ENCODE peak calls at places on chromosomes 11 and 22, in four cellular contexts. H is CD8-positive, alpha-beta T cell; A is IMR-90; G is endothelial cell of umbilical vein. T is an unnamed sample.

GRCh38 chr11:94103476-94103875 is 25.2 kb upstream of the PANX1 start:
- DNase-seq in H (no peak), G (no peak), A (no peak), T (no peak)

GRCh38 chr11:7688238-7688826 is 15.0 kb upstream of the CYB5R2 start:
- DNase-seq in G (peak), A (peak), H (no peak), T (no peak)

GRCh38 chr22:33923033-33923432 is 2.8 kb upstream of the LARGE1 start:
- DNase-seq in H (no peak), A (peak), G (no peak), T (no peak)

GRCh38 chr11:121757480-121758125 is 304.8 kb upstream of the SORL1-AS1 start:
- DNase-seq in H (no peak), G (peak), A (no peak), T (no peak)

GRCh38 chr11:119697882-119698281 is 31.1 kb downstream of the NECTIN1 start:
- DNase-seq in G (no peak), H (no peak), A (no peak), T (no peak)

GRCh38 chr11:109051200-109051599 is 370.8 kb upstream of the C11orf87 start:
- DNase-seq in H (no peak), G (no peak), A (no peak), T (no peak)

GRCh38 chr11:8206251-8207079 is 37.6 kb upstream of the RIC3 start:
- DNase-seq in H (no peak), A (no peak), G (peak), T (peak)

GRCh38 chr11:8989411-8989810 is 14.4 kb downstream of the NRIP3 start:
- DNase-seq in A (peak), H (no peak), G (no peak), T (no peak)

GRCh38 chr22:35627267-35628041 is 10.3 kb upstream of the MB start:
- DNase-seq in G (peak), A (peak), H (peak), T (peak)

GRCh38 chr11:71574418-71574817 is 8.3 kb downstream of the KRTAP5-11 start:
- DNase-seq in A (no peak), H (no peak), G (no peak), T (no peak)

GRCh38 chr11:79045811-79046304 is 395.0 kb downstream of the TENM4 start:
- DNase-seq in A (peak), G (no peak), H (no peak), T (no peak)

DNA sequence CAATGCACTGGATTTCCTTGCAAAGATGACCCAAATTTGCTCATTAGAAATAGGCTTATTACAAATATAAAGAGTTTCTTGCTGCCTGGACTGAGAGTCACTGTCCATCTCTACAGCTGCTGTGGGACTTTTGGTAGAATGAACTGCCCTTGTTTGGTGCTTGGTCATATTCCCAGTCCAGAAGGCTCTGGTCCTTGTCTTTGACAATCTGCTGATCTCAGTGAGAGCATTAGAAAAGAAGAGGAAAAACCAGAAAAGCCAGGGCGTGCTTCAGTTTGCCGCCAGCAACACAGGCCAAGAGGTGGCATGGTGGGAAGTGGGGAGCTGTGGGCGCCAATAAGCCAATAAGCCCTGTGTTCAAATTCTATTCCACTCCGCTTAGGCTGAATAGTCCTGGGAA is 48.2 kb upstream of the PARVA start:
- DNase-seq in H (no peak), A (no peak), G (no peak), T (no peak)
- TF ChIP-seq CTCF in H (no peak), A (no peak), G (no peak), T (no peak)

GRCh38 chr22:39528080-39528661 is 4.4 kb downstream of the RPS19BP1 start:
- DNase-seq in G (no peak), A (no peak), H (no peak), T (no peak)

GRCh38 chr22:39530692-39531331 is 1.7 kb downstream of the RPS19BP1 start:
- DNase-seq in G (peak), A (peak), H (no peak), T (no peak)

GRCh38 chr22:39530136-39530535 is 2.4 kb downstream of the RPS19BP1 start:
- DNase-seq in G (no peak), H (no peak), A (no peak), T (no peak)

GRCh38 chr22:39528681-39529486 is 3.7 kb downstream of the RPS19BP1 start:
- DNase-seq in A (peak), H (peak), G (peak), T (peak)

DNA sequence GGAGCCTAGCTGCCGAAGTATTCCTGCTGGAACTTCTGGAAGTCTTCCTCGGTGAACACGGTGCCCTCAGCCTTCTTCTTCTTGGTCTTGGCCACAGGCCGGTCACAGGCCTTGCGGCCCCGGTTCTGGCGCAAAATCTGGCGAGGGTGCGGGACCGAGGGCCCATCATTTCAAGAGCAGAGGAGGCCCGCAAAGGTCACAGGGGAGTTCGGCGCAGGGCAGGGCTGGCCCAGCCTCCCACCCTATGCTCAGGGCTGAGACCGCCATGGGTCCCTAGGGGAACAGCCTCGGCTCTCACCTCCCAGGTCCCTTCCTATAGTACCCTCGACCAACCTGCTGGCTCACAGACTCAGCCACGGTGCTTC is 3.1 kb downstream of the RPS19BP1 start:
- DNase-seq in H (no peak), G (no peak), A (no peak), T (no peak)
- TF ChIP-seq CTCF in H (peak), G (no peak), A (no peak), T (peak)

DNA sequence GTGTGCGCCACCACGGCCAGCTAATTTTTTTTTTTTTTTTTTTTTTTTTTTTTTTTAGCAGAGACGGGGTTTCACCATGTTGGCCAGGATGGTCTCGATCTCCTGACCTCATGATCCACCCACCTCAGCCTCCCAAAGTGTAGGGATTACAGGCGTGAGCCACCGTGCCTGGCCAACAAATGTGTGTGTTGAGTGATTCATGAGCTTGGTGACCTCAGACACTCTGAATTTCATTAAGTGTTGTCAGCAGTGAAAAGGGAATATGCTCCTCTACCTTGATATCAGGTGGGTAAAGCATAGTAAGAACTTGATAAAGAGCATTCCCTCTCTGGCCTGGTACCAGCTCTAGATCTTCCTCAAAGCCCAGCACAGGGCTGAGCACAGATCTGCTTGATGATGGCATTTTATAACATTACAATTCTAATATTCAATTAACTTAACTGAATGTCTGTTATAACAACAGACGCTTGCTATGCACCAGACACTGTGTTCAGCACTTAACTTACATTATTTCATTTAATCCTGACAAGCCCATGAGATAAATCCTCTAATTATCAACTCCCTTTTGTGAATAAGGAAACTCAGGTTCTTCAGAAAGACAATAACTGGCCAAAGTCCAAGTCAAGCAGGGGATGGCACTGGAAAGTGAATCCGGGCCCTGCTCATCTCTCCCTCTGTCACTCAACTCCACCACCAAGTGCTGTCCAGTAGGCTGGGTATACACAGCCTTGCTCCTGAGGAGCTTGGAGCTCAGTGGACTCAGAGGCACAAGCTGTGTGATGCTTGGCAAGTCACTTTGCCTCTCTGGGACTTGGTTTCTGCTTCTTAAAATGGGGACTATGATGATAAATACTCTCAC is 13.0 kb downstream of the TBC1D10A start:
- DNase-seq in G (no peak), A (no peak), H (no peak), T (no peak)
- TF ChIP-seq CTCF in G (no peak), A (no peak), H (no peak), T (no peak)

DNA sequence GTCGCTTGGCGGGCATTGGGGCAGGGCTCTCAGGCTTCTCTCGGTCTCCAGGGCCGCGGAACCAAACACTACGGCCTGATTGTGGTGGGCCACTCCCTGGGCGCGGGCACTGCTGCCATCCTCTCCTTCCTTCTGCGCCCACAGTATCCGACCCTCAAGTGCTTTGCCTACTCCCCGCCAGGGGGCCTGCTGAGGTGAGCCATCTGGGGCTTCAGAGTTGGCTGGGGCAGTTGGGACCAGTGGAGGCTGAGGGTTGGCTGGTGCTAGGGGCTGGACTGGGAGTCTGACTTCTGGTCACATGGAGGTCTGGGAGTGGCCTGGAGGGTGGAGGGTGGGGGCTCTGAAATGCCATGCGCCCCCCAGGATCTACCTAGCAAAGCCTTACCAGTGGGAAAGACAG is 15.3 kb upstream of the MYRF start:
- DNase-seq in G (no peak), H (no peak), A (no peak), T (no peak)
- TF ChIP-seq CTCF in G (no peak), H (no peak), A (no peak), T (no peak)

DNA sequence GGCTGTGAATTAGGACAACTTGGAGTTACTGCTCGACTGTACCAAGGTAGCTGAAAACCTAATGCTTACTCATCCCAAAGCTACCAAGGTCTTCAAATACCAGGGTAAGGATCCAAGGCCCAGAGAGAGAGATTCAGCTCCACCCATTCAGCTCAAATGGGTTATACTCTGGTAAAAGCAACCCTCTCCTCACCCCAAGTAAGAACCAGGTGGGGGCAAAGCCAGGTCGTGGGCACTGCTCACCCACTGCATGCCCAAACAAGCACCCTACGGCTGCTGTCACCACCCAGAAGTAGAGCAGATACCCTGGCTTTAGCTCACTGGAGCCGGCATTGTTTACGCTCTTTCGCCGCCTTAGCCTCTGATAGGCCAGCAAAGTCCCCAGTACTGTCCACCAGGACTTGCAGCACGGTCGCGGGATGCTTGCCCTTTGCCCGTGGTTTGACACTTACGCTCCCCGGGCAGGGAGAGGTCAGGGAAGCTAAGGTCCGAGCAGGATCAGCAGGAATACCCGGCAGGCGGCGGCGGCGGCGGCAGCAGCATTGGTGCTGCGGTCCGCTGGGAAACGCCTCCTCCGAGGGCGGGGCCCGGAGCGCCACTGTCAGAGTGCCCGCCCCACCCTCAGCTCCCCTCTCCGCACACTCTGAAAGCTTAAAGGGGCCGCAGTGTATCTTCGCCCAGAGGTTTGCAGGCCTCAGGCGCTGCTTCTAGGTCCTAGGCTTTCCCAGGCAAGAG is 19.6 kb downstream of the CKAP5 start:
- DNase-seq in H (peak), A (peak), G (peak), T (peak)
- TF ChIP-seq CTCF in H (no peak), A (no peak), G (no peak), T (no peak)

DNA sequence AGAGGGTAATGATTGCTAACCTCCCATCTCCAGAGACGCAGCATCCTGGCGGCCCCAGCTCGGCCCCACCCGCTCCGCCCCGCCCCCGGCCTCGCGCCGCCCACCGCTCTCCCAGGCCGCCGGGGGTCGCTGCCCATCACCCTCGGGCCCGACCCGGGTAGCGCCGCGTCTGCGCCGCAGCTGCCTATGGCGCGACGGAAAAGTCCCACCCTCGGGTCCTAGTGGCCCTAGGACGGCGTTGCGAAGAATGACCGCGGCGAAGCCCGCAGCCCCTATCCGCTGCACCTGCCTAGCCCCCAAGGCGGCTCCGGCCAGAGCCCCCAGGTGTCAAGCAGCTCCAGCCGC is 457 bp downstream of the CPSF7 start:
- DNase-seq in H (peak), A (peak), G (peak), T (peak)
- TF ChIP-seq CTCF in H (no peak), A (peak), G (peak), T (peak)

GRCh38 chr22:50270302-50271010 is at the start of gene MAPK11:
- DNase-seq in G (peak), H (peak), A (peak), T (peak)

GRCh38 chr22:50271519-50271970 is 1.4 kb upstream of the MAPK11 start:
- DNase-seq in H (peak), A (peak), G (peak), T (no peak)

GRCh38 chr22:50271011-50271394 is 823 bp upstream of the MAPK11 start:
- DNase-seq in A (no peak), H (no peak), G (no peak), T (no peak)

GRCh38 chr22:50274311-50274710 is 4.1 kb upstream of the MAPK11 start:
- DNase-seq in H (peak), A (peak), G (peak), T (no peak)

DNA sequence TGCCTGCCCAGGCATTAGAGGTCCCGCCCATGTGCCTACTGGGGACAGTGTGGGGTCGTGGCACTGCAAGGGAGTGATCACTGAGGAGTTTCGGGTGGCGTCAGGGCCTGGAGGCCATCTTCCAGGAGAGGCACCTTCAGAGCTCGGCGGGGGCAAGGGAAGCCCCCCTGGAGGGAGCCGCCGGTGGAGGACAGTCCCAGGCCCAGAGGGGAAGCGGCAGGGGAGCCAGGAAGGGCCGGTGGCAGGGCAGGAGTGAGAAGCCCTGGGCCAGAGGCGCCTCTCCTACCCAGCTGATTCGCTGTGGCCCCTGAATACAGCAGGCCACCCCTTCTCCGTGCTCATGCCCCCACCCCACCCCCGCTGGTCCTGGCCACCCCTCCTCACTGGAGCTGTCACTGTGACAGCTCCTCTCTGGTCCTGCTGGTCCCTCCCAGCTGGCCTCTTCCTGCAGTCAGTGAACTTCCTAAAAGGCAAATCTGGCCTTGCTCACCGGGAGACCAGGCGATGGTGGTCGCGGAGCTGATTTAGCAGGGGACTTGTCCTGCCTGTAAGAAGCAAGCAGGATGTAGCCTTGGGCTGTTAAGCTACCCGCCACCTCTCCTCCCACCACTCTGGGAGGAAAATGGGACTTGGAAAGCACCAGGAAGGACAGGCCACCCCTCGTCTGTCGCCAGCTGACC is 2.1 kb upstream of the MAPK11 start:
- DNase-seq in G (no peak), A (peak), H (no peak), T (no peak)
- TF ChIP-seq CTCF in G (no peak), A (no peak), H (no peak), T (no peak)

DNA sequence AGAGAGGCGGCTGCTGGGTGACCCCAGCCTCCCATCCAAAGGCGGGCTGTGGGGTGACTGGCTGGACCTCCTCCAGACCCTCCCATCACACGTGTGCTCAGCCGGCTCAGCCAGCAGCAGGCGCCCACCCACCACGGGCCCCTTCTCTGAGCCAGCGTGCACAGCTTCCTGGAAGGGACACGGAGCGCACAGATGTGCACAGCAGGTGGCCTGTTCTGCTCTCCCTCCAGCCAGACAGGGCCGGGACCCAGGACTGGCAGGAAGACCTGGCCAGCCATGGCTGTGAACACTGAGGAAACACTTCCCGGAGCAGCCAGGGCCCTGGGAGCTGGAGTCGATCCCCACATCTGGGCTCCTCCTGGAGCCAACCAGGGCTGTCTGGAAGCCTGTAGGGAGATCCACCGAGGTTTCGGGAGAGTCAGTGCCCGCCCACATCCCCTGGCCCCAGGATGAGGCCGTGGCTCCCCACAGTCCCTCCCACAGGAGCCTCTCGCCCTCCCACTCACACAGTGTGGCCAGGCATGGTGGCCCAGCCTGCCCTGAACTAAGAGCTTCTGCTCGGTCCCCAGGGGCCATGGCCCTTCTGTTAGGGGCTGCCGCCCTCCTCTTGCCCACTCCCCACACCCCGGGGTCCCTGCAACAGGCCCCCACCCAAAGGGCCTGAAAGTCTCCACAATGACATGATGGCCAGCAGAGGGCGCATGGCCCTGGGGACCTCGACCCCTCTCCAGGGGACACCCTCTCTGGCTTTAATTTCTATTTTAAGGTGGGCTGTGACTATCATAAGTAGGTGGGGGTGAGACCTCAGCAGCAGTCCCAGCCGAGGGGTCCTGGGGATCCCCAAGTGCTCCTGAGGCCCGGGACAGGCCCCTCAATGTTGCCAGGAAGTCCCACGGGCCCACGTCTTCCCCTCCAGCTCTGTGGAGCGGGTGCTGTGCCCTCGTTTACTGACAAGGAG is 90.6 kb upstream of the FGF3 start:
- DNase-seq in G (no peak), H (peak), A (no peak), T (no peak)
- TF ChIP-seq CTCF in G (peak), H (peak), A (peak), T (peak)